ENCODE peak calls at places on chromosomes 13 and 19, in six cellular contexts. D is body of pancreas, E is brain microvascular endothelial cell, T is glutamatergic neuron, X is kidney tubule cell, A is GM13977. L is an unnamed sample.

GRCh38 chr19:49871349-49871985 is 4.1 kb upstream of the PNKP start:
- DNase-seq in D (no peak), E (no peak), T (no peak), X (no peak), A (no peak), L (no peak)

GRCh38 chr19:48246101-48246500 is 9.6 kb downstream of the CARD8 start:
- DNase-seq in D (no peak), E (no peak), T (no peak), X (no peak), A (no peak), L (no peak)

GRCh38 chr19:38287604-38288003 is 16.4 kb upstream of the C19orf33 start:
- DNase-seq in D (peak; percentile 49), E (no peak), T (no peak), X (no peak), A (no peak), L (no peak)

GRCh38 chr19:508204-509150 is 1.2 kb downstream of the TPGS1 start:
- DNase-seq in D (no peak), E (no peak), T (no peak), X (no peak), A (no peak), L (no peak)

GRCh38 chr13:113928701-113929627 is 44.9 kb downstream of the C13orf46 start:
- DNase-seq in D (peak; percentile 75), E (no peak), T (no peak), X (peak; percentile 13), A (peak; percentile 23), L (no peak)

GRCh38 chr13:39910041-39910440 is 254.6 kb downstream of the COG6 start:
- DNase-seq in D (no peak), E (no peak), T (no peak), X (no peak), A (no peak), L (no peak)

GRCh38 chr19:1233361-1233667 is 4.5 kb downstream of the CBARP start:
- DNase-seq in D (peak; percentile 81), E (no peak), T (no peak), X (no peak), A (no peak), L (peak; percentile 44)

GRCh38 chr19:4474504-4475136 is 2.5 kb downstream of the HDGFL2 start:
- DNase-seq in D (no peak), E (peak; percentile 52), T (peak; percentile 80), X (peak; percentile 46), A (peak; percentile 87), L (no peak)

GRCh38 chr19:46392252-46392801 is 21.0 kb downstream of the CCDC8 start:
- DNase-seq in D (no peak), E (peak; percentile 25), T (no peak), X (no peak), A (no peak), L (no peak)

GRCh38 chr19:12786149-12786870 is 5.0 kb upstream of the JUNB start:
- DNase-seq in D (peak; percentile 90), E (no peak), T (no peak), X (peak; percentile 29), A (no peak), L (no peak)

L was measured in CD8-positive, alpha-beta memory T cell.